ENCODE peak calls at places on chromosomes 7 and 10, in eight cellular contexts. C, A, H, Q, E, K, L and X are unnamed samples.

GRCh38 chr10:31700222-31700621 is 228.4 kb downstream of the ARHGAP12 start:
- DNase-seq in K (no peak), A (no peak), E (no peak), H (no peak), Q (no peak), C (no peak), L (no peak), X (peak; percentile 98)

GRCh38 chr7:3754488-3755365 is 453.7 kb downstream of the SDK1 start:
- DNase-seq in C (no peak), K (no peak), L (no peak), Q (no peak), E (no peak), A (no peak), H (no peak), X (no peak)

GRCh38 chr10:74586088-74586585 is 240.3 kb upstream of the KAT6B start:
- DNase-seq in A (no peak), L (no peak), C (peak; percentile 13), K (peak; percentile 73), E (peak; percentile 15), Q (no peak), H (peak; percentile 15), X (peak; percentile 39)

GRCh38 chr7:28179081-28180030 is 1.2 kb downstream of the JAZF1 start:
- DNase-seq in E (peak; percentile 81), L (peak; percentile 64), Q (no peak), K (no peak), C (peak; percentile 53), H (peak; percentile 89), A (no peak), X (peak; percentile 21)

GRCh38 chr10:44386546-44387052 is 1.7 kb upstream of the CXCL12 start:
- DNase-seq in K (no peak), L (peak; percentile 83), C (peak; percentile 48), Q (no peak), E (peak; percentile 88), A (peak; percentile 35), H (peak; percentile 63), X (peak; percentile 37)

GRCh38 chr10:103232772-103233488 is 12.8 kb upstream of the RPEL1 start:
- DNase-seq in E (no peak), Q (peak; percentile 59), L (no peak), C (peak; percentile 79), K (no peak), A (peak; percentile 88), H (peak; percentile 77), X (no peak)

GRCh38 chr10:22648547-22648961 is 65.8 kb downstream of the PIP4K2A start:
- DNase-seq in L (no peak), C (no peak), A (no peak), Q (no peak), E (no peak), K (peak; percentile 75), H (no peak), X (peak; percentile 63)

GRCh38 chr7:2231992-2232765 is 566 bp downstream of the MAD1L1 start:
- DNase-seq in E (peak; percentile 44), K (no peak), Q (no peak), A (peak; percentile 47), L (peak; percentile 63), C (no peak), H (peak; percentile 66), X (peak; percentile 45)

GRCh38 chr10:72913287-72913686 is 19.7 kb downstream of the OIT3 start:
- DNase-seq in K (no peak), A (peak; percentile 13), E (no peak), C (peak; percentile 14), Q (no peak), H (peak; percentile 83), L (no peak), X (no peak)

GRCh38 chr10:42790835-42791234 is 8.2 kb downstream of the BMS1 start:
- DNase-seq in L (no peak), C (no peak), H (no peak), K (no peak), E (no peak), Q (no peak), A (no peak), X (no peak)

GRCh38 chr10:69051303-69051702 is 36.6 kb upstream of the SRGN start:
- DNase-seq in L (no peak), E (no peak), Q (no peak), A (no peak), C (no peak), H (peak; percentile 75), K (no peak), X (peak; percentile 39)

GRCh38 chr7:107179326-107180163 is 10.7 kb downstream of the HBP1 start:
- DNase-seq in K (no peak), C (peak; percentile 29), E (no peak), H (no peak), Q (peak; percentile 51), A (no peak), L (no peak), X (no peak)

GRCh38 chr7:1611708-1612241 is 41.9 kb upstream of the PSMG3 start:
- DNase-seq in K (no peak), A (no peak), H (no peak), L (no peak), C (peak; percentile 36), E (no peak), Q (peak; percentile 3), X (no peak)

GRCh38 chr10:109982812-109983211 is 25.0 kb upstream of the ADD3 start:
- DNase-seq in C (no peak), E (no peak), A (no peak), L (no peak), K (no peak), H (no peak), Q (no peak), X (no peak)

GRCh38 chr7:84291756-84292155 is 97.2 kb upstream of the SEMA3A start:
- DNase-seq in L (no peak), C (no peak), K (no peak), A (no peak), Q (no peak), H (no peak), E (no peak), X (no peak)

GRCh38 chr10:110387983-110388681 is 83.4 kb upstream of the SMNDC1 start:
- DNase-seq in L (no peak), K (peak; percentile 83), C (no peak), A (no peak), E (no peak), Q (no peak), H (no peak), X (peak; percentile 90)

GRCh38 chr7:117993377-117994003 is 120.2 kb upstream of the CTTNBP2 start:
- DNase-seq in Q (peak; percentile 59), C (peak; percentile 64), H (peak; percentile 57), K (no peak), L (peak; percentile 72), E (peak; percentile 60), A (peak; percentile 18), X (peak; percentile 23)

GRCh38 chr7:157522954-157523353 is 186.2 kb downstream of the DNAJB6 start:
- DNase-seq in H (no peak), L (peak; percentile 41), K (no peak), E (no peak), A (no peak), Q (no peak), C (no peak), X (no peak)

GRCh38 chr7:18995811-18996400 is 121.5 kb downstream of the TWIST1 start:
- DNase-seq in C (no peak), E (no peak), L (no peak), K (no peak), H (no peak), Q (no peak), A (no peak), X (no peak)
- TF ChIP-seq MAX in C (no peak), E (no peak), L (no peak), K (no peak), H (no peak), Q (no peak), A (no peak), X (no peak)

DNA sequence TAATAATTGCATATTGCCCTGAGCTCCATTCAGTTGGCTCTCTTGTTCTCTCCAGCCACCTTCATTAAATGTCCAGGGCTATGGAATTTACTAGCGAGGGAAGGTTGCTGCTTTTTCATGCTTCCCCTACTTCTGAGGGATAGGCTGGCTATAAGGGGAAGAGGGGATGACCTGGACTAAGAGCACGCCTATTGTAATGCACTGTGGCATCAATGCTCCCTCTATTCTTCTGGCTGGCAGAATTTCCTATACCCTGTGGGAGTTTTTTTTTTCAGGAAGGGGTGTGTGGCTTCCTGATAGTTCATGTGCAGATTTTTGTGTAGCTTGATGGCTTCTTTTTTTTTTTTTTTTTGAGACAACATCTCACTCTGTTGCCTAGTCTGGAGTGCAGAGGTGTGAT is 155.8 kb downstream of the SND1 start:
- DNase-seq in A (no peak), L (no peak), K (no peak), H (no peak), Q (no peak), E (no peak), C (no peak), X (no peak)
- TF ChIP-seq POLR2A in A (no peak), L (no peak), K (no peak), H (no peak), Q (no peak), E (no peak), C (no peak), X (no peak)

GRCh38 chr7:139330333-139331030 is 10.7 kb upstream of the FMC1 start:
- DNase-seq in A (no peak), H (no peak), L (no peak), K (no peak), C (no peak), Q (no peak), E (no peak), X (no peak)

GRCh38 chr7:139329119-139329518 is 12.0 kb upstream of the FMC1 start:
- DNase-seq in L (no peak), Q (no peak), E (no peak), A (no peak), H (no peak), C (no peak), K (no peak), X (no peak)

GRCh38 chr7:139332960-139333359 is 8.2 kb upstream of the FMC1 start:
- DNase-seq in A (no peak), E (no peak), Q (no peak), C (no peak), K (no peak), L (no peak), H (no peak), X (no peak)

GRCh38 chr7:139328375-139328774 is 12.8 kb upstream of the FMC1 start:
- DNase-seq in Q (no peak), K (no peak), L (no peak), C (peak; percentile 20), A (no peak), E (no peak), H (no peak), X (no peak)
- TF ChIP-seq MAX in Q (no peak), K (no peak), L (no peak), C (no peak), A (no peak), E (no peak), H (no peak), X (no peak)

GRCh38 chr10:97426776-97427570 is 982 bp downstream of the PGAM1 start:
- DNase-seq in E (no peak), Q (no peak), A (no peak), H (peak; percentile 58), C (peak; percentile 40), K (no peak), L (no peak), X (peak; percentile 43)

GRCh38 chr10:97425964-97426775 is at the start of gene PGAM1:
- DNase-seq in H (peak; percentile 98), L (peak; percentile 96), E (peak; percentile 99), Q (peak; percentile 92), K (peak; percentile 95), A (peak; percentile 89), C (peak; percentile 97), X (peak; percentile 99)

GRCh38 chr10:97428572-97428981 is 2.6 kb downstream of the PGAM1 start:
- DNase-seq in L (no peak), H (peak; percentile 70), E (no peak), C (no peak), K (no peak), A (no peak), Q (no peak), X (no peak)

GRCh38 chr10:97422921-97423420 is 3.0 kb upstream of the PGAM1 start:
- DNase-seq in L (no peak), E (no peak), Q (no peak), K (no peak), C (no peak), H (peak; percentile 69), A (no peak), X (peak; percentile 82)

GRCh38 chr10:97427571-97428179 is 1.7 kb downstream of the PGAM1 start:
- DNase-seq in A (peak; percentile 74), Q (no peak), E (no peak), H (peak; percentile 58), L (peak; percentile 73), C (peak; percentile 40), K (no peak), X (peak; percentile 42)
- TF ChIP-seq POLR2A in A (no peak), Q (no peak), E (peak; percentile 17), H (no peak), L (peak; percentile 82), C (no peak), K (no peak), X (no peak)